ENCODE peak calls at places on chromosomes 6 and 20, in five cellular contexts. One of them, this sample, is unnamed.

GRCh38 chr6:1108198-1108597 is 203.7 kb upstream of the FOXQ1 start:
- DNase-seq in stimulated activated CD4-positive, alpha-beta T cell treated with anti-CD3 and anti-CD28 coated beads, Interleukin-2, amount 100 ng/mL, for 4 hours: no peak
- DNase-seq in HTR-8/SVneo: no peak
- DNase-seq in naive thymus-derived CD8-positive, alpha-beta T cell: no peak
- DNase-seq in SHP77: no peak
- DNase-seq in this sample: no peak

GRCh38 chr6:29975561-29975907 is 33.2 kb downstream of the HLA-A start:
- DNase-seq in stimulated activated CD4-positive, alpha-beta T cell treated with anti-CD3 and anti-CD28 coated beads, Interleukin-2, amount 100 ng/mL, for 4 hours: no peak
- DNase-seq in HTR-8/SVneo: no peak
- DNase-seq in naive thymus-derived CD8-positive, alpha-beta T cell: no peak
- DNase-seq in SHP77: no peak
- DNase-seq in this sample: no peak

GRCh38 chr20:20931024-20931423 is 175.1 kb downstream of the LINC00237 start:
- DNase-seq in stimulated activated CD4-positive, alpha-beta T cell treated with anti-CD3 and anti-CD28 coated beads, Interleukin-2, amount 100 ng/mL, for 4 hours: no peak
- DNase-seq in HTR-8/SVneo: no peak
- DNase-seq in naive thymus-derived CD8-positive, alpha-beta T cell: no peak
- DNase-seq in SHP77: no peak
- DNase-seq in this sample: no peak

GRCh38 chr6:108510461-108511319 is 50.0 kb upstream of the FOXO3 start:
- DNase-seq in stimulated activated CD4-positive, alpha-beta T cell treated with anti-CD3 and anti-CD28 coated beads, Interleukin-2, amount 100 ng/mL, for 4 hours: no peak
- DNase-seq in HTR-8/SVneo: no peak
- DNase-seq in naive thymus-derived CD8-positive, alpha-beta T cell: no peak
- DNase-seq in SHP77: no peak
- DNase-seq in this sample: no peak

GRCh38 chr20:62830821-62831220 is 14.0 kb downstream of the COL9A3 start:
- DNase-seq in stimulated activated CD4-positive, alpha-beta T cell treated with anti-CD3 and anti-CD28 coated beads, Interleukin-2, amount 100 ng/mL, for 4 hours: no peak
- DNase-seq in HTR-8/SVneo: no peak
- DNase-seq in naive thymus-derived CD8-positive, alpha-beta T cell: no peak
- DNase-seq in SHP77: no peak
- DNase-seq in this sample: no peak

GRCh38 chr6:14824835-14825223 is 421.0 kb upstream of the JARID2 start:
- DNase-seq in stimulated activated CD4-positive, alpha-beta T cell treated with anti-CD3 and anti-CD28 coated beads, Interleukin-2, amount 100 ng/mL, for 4 hours: no peak
- DNase-seq in HTR-8/SVneo: no peak
- DNase-seq in naive thymus-derived CD8-positive, alpha-beta T cell: no peak
- DNase-seq in SHP77: no peak
- DNase-seq in this sample: no peak

GRCh38 chr6:83126807-83127206 is 59.3 kb downstream of the DOP1A start:
- DNase-seq in stimulated activated CD4-positive, alpha-beta T cell treated with anti-CD3 and anti-CD28 coated beads, Interleukin-2, amount 100 ng/mL, for 4 hours: no peak
- DNase-seq in HTR-8/SVneo: no peak
- DNase-seq in naive thymus-derived CD8-positive, alpha-beta T cell: no peak
- DNase-seq in SHP77: no peak
- DNase-seq in this sample: no peak

GRCh38 chr20:41499961-41500725 is 118.0 kb downstream of the CHD6 start:
- DNase-seq in stimulated activated CD4-positive, alpha-beta T cell treated with anti-CD3 and anti-CD28 coated beads, Interleukin-2, amount 100 ng/mL, for 4 hours: no peak
- DNase-seq in HTR-8/SVneo: no peak
- DNase-seq in naive thymus-derived CD8-positive, alpha-beta T cell: no peak
- DNase-seq in SHP77: peak
- DNase-seq in this sample: no peak

GRCh38 chr6:166691199-166691598 is 64.1 kb upstream of the RPS6KA2 start:
- DNase-seq in stimulated activated CD4-positive, alpha-beta T cell treated with anti-CD3 and anti-CD28 coated beads, Interleukin-2, amount 100 ng/mL, for 4 hours: no peak
- DNase-seq in HTR-8/SVneo: peak
- DNase-seq in naive thymus-derived CD8-positive, alpha-beta T cell: no peak
- DNase-seq in SHP77: no peak
- DNase-seq in this sample: no peak

GRCh38 chr20:32155017-32155965 is 45.8 kb downstream of the TM9SF4 start:
- DNase-seq in stimulated activated CD4-positive, alpha-beta T cell treated with anti-CD3 and anti-CD28 coated beads, Interleukin-2, amount 100 ng/mL, for 4 hours: peak
- DNase-seq in HTR-8/SVneo: peak
- DNase-seq in naive thymus-derived CD8-positive, alpha-beta T cell: peak
- DNase-seq in SHP77: peak
- DNase-seq in this sample: peak

GRCh38 chr6:11410539-11411307 is 126.8 kb upstream of the TMEM170B start:
- DNase-seq in stimulated activated CD4-positive, alpha-beta T cell treated with anti-CD3 and anti-CD28 coated beads, Interleukin-2, amount 100 ng/mL, for 4 hours: no peak
- DNase-seq in HTR-8/SVneo: no peak
- DNase-seq in naive thymus-derived CD8-positive, alpha-beta T cell: no peak
- DNase-seq in SHP77: no peak
- DNase-seq in this sample: no peak

GRCh38 chr6:9851541-9852380 is 563.1 kb downstream of the TFAP2A start:
- DNase-seq in stimulated activated CD4-positive, alpha-beta T cell treated with anti-CD3 and anti-CD28 coated beads, Interleukin-2, amount 100 ng/mL, for 4 hours: no peak
- DNase-seq in HTR-8/SVneo: no peak
- DNase-seq in naive thymus-derived CD8-positive, alpha-beta T cell: no peak
- DNase-seq in SHP77: no peak
- DNase-seq in this sample: no peak

GRCh38 chr6:18138906-18139305 is 16.0 kb downstream of the TPMT start:
- DNase-seq in stimulated activated CD4-positive, alpha-beta T cell treated with anti-CD3 and anti-CD28 coated beads, Interleukin-2, amount 100 ng/mL, for 4 hours: no peak
- DNase-seq in HTR-8/SVneo: no peak
- DNase-seq in naive thymus-derived CD8-positive, alpha-beta T cell: no peak
- DNase-seq in SHP77: no peak
- DNase-seq in this sample: no peak

This sample was measured in esophagus muscularis mucosa.